ENCODE peak calls at places on chromosomes 6 and 20, in eight cellular contexts. F is heart right ventricle; W is CD4-positive, CD25-positive, alpha-beta regulatory T cell; C is pancreas; M is heart left ventricle; Y is CD8-positive, alpha-beta memory T cell; R is ovary; N is mammary epithelial cell. X is an unnamed sample. For H3K4me1, the result is how much of the 10 kb centered on the place peaks cover.

GRCh38 chr20:44614525-44614924 is 32.1 kb downstream of the PKIG start:
- DNase-seq in W (no peak), F (peak), R (no peak), C (no peak), Y (no peak), N (no peak), M (peak), X (no peak)

GRCh38 chr20:20224806-20225205 is 143.1 kb upstream of the INSM1 start:
- DNase-seq in N (no peak), M (no peak), F (no peak), C (no peak), R (no peak), Y (no peak), W (no peak), X (no peak)

GRCh38 chr20:49634116-49634515 is 66.2 kb upstream of the PTGIS start:
- DNase-seq in R (no peak), F (no peak), W (no peak), M (no peak), N (no peak), Y (no peak), C (no peak), X (no peak)

GRCh38 chr6:56890683-56891429 is 64.1 kb upstream of the BEND6 start:
- DNase-seq in R (no peak), M (no peak), F (no peak), Y (no peak), N (peak), W (no peak), C (no peak), X (no peak)

GRCh38 chr6:82362144-82362543 is 1.5 kb upstream of the TPBG start:
- DNase-seq in C (no peak), R (no peak), Y (no peak), M (no peak), F (no peak), N (no peak), W (no peak), X (no peak)

GRCh38 chr6:79335133-79335674 is 100.7 kb upstream of the HMGN3 start:
- DNase-seq in M (no peak), N (peak), R (no peak), W (no peak), C (no peak), F (no peak), Y (no peak), X (no peak)

GRCh38 chr6:41371461-41371991 is 36.1 kb downstream of the NCR2 start:
- DNase-seq in Y (no peak), C (no peak), M (peak), N (no peak), W (no peak), R (no peak), F (peak), X (peak)

GRCh38 chr20:61464634-61465033 is 212.6 kb downstream of the CDH4 start:
- DNase-seq in R (no peak), F (no peak), M (no peak), Y (no peak), C (no peak), W (no peak), N (no peak), X (no peak)

GRCh38 chr6:37731888-37732287 is 34.2 kb upstream of the MDGA1 start:
- DNase-seq in Y (peak), F (no peak), C (no peak), W (no peak), N (no peak), R (no peak), M (no peak), X (no peak)

DNA sequence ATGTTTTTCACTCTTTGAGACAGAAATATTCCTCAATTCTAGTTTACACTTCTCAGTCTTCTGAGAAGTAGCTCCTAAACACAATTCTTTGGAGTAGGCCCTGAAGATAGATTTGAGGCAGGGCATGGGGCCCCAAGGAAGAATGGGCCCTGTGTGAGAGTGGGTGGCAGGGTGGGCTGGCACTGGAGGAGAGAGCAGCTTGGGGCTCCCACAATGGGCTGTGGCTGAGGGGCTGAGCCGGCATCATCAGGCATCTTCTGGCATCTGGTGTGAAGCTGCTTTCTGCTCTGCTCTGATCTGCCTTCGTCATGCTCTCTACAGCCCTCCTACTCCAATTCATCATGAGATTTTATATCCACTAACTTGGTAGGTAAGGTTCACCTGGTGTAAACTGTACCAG is 88.2 kb downstream of the CDH26 start:
- DNase-seq in R (no peak), N (no peak), Y (no peak), C (no peak), M (no peak), W (no peak), F (no peak), X (no peak)
- H3K4me1 ChIP-seq in R (under half), N (under half), Y (under half), C (under half), M (under half), W (under half), F (under half), X (under half)

GRCh38 chr6:53065266-53066058 is at the start of gene FBXO9:
- DNase-seq in W (peak), M (peak), N (no peak), R (peak), Y (peak), C (peak), F (peak), X (peak)
- H3K27ac ChIP-seq in W (peak), M (peak), N (peak), R (peak), Y (peak), C (peak), F (peak), X (peak)

GRCh38 chr6:108748063-108748462 is 100.2 kb upstream of the ARMC2 start:
- DNase-seq in R (no peak), Y (no peak), F (no peak), W (no peak), N (peak), M (no peak), C (no peak), X (no peak)

GRCh38 chr6:108748959-108749358 is 99.3 kb upstream of the ARMC2 start:
- DNase-seq in C (no peak), F (no peak), W (no peak), R (no peak), M (no peak), N (no peak), Y (no peak), X (no peak)

GRCh38 chr6:108745664-108746336 is 102.4 kb upstream of the ARMC2 start:
- DNase-seq in F (no peak), N (no peak), M (no peak), C (no peak), Y (no peak), W (no peak), R (no peak), X (no peak)

GRCh38 chr6:108746411-108746810 is 101.8 kb upstream of the ARMC2 start:
- DNase-seq in R (no peak), N (peak), M (no peak), C (no peak), W (no peak), F (no peak), Y (no peak), X (no peak)

DNA sequence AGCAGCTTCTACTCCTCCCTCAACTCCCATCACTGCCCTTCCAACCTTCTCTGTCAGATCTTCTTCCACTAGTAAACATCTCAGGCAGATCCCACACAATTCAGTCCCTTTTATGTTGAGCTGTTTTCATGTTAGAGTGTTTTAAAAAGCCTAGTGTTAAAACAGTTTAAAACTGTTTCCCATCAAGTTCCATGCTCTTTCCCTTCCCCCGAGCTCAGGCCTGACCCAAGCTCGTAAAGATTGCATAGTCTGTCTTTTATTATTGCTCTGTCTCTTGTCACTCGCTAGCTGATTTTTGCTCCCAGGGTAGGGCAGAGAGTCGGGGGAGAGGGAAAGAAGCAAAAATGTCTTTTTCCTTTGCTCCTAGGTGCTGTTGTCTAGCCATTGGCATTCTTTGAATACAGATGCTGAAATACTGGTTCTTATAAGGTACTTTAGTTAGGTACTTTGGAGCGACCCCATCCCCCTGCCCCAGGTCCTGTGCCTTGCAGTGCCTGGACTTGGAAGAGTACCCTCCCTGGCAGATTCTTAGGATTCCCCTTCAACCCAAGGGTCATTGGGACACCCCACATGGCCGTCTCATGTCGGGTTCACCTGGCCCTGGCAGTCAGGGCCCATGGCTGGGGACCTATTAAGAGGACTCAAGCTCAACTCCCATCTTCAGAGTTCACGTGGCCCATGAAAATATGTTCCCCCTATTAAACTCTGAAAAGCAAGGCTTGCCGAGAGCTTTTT is 101.2 kb upstream of the ARMC2 start:
- DNase-seq in Y (no peak), N (no peak), C (no peak), W (no peak), M (no peak), F (no peak), R (no peak), X (no peak)
- H3K4me1 ChIP-seq in Y (under half), N (under half), C (under half), W (under half), M (under half), F (under half), R (under half), X (under half)

GRCh38 chr6:169454204-169454871 is 200.7 kb upstream of the THBS2 start:
- DNase-seq in N (peak), C (no peak), W (no peak), Y (no peak), R (no peak), F (no peak), M (no peak), X (peak)
- H3K27ac ChIP-seq in N (no peak), C (no peak), W (no peak), Y (no peak), R (no peak), F (no peak), M (no peak), X (peak)

DNA sequence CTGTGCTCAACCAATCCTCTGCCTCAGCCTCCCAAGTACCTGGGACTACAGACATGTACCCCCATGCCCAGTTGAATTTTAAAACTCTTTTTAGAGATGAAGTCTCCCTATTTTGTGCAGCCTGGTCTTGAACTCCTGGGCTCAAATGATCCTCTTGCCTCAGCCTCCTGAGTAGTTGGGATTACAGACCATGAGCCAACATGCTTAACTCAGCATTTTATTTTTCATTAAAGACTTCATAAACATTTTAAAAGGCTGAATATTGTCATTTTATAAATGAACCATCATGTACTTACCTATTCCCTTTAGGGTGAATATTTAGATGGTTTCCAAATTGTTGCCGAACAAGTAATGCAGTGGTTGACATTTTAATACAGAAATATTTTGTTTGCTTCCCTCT is 16.5 kb upstream of the IFNGR1 start:
- DNase-seq in M (no peak), Y (no peak), W (no peak), F (no peak), R (no peak), N (no peak), C (no peak), X (no peak)
- H3K4me1 ChIP-seq in M (under half), Y (half or more), W (under half), F (under half), R (under half), N (under half), C (under half), X (under half)

DNA sequence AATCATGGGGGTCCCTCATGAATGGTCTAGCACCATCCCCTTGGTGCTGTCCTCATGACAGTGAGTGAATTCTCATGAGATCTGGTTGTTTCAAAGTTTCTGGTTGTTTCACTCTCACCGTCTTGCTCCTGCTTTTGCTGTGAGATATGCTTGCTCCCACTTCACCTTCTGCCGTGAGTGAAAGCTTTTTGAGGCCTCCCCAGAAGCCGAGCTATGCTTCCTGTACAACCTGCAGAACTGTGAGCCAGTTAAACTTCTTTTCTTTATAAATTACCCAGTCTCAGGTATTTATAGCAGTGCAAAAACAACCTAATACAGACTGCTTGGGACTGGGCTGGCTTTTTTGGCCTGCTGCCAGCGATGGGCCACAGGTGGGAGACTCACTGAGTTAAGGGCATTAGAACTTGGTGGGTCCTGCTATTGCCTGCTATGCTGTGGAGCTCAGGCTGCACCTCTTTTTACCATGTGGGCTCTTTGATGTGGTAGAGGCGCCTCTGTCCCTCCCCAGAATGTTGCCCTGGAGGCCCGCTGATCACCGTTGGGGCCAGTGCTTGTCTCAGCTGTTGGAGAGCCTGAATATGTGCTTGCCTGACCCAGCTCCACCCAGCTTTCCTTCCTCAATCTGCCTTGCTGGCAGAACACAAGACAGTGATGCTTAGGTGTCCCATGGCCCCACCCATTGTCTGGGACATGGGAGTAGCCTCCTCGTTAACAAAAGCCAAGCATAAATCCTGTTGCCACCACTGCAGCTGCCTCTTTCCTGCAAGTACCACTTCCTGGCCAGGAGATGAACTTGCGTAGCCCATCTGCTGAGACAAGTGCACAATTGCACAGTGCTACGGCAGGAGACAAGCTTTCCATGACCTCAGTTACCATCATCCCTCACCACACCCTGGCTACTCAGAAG is 47.1 kb downstream of the IGF2R start:
- DNase-seq in R (no peak), F (no peak), M (no peak), N (no peak), Y (peak), W (peak), C (no peak), X (no peak)
- H3K27ac ChIP-seq in R (no peak), F (no peak), M (no peak), N (no peak), Y (peak), W (peak), C (no peak), X (no peak)

DNA sequence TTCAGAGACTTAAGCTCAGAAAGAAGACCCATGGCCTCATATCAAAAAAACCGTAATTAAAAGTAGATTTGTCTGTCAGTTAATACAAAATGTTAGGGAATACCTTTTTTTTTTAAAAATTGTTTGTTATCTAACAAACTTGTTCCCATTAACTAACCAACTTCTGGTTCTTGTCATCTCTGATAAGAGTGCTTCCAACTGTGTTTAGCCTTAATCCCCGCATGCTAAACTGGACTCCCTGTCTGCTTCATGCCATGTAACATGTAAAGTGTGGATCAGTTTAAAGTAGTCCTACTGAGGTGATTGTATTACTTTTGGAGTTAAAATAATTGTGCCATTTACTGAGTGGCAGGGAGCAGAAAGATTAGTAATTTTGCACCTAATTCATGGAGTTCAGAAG is 6.3 kb downstream of the JARID2 start:
- DNase-seq in C (no peak), F (no peak), W (no peak), M (no peak), N (no peak), R (no peak), Y (no peak), X (no peak)
- H3K4me1 ChIP-seq in C (under half), F (under half), W (half or more), M (under half), N (under half), R (under half), Y (half or more), X (under half)

DNA sequence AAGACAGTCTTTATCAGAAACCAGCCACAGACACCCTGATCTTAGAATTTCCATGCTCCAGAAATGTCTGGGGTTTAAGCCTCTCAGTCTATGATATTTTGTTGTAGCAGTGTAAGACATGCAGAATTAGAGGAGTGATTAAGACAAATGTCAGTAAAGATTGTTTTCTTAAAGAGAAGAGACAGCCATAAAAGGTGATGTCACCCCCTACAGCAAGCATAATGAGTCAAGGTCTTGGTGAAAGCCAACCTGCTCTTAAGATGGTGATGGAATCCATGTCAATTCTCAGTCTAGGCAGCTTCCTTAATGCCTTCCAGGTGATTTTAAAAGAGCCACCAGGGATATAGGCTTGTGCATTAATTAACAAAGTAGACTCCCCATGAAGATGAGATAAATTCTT is 849.9 kb upstream of the EPHA7 start:
- DNase-seq in F (no peak), C (no peak), W (no peak), M (no peak), Y (no peak), N (no peak), R (no peak), X (no peak)
- H3K27ac ChIP-seq in F (no peak), C (no peak), W (no peak), M (no peak), Y (no peak), N (no peak), R (no peak), X (no peak)